ENCODE peak calls at places on chromosomes 3 and 15, in eight cellular contexts. One of them, this sample, is unnamed.

GRCh38 chr15:60480888-60481287 is 1.9 kb upstream of the ICE2 start:
- DNase-seq in fibroblast of lung: no peak
- DNase-seq in fibroblast of the aortic adventitia: no peak
- DNase-seq in PC-3: peak; percentile 16
- DNase-seq in AG09309: no peak
- DNase-seq in ascending aorta: no peak
- DNase-seq in sigmoid colon: no peak
- DNase-seq in lower lobe of right lung: no peak
- DNase-seq in this sample: no peak

GRCh38 chr15:56052389-56053045 is 59.1 kb upstream of the NEDD4 start:
- DNase-seq in fibroblast of lung: peak; percentile 53
- DNase-seq in fibroblast of the aortic adventitia: peak; percentile 77
- DNase-seq in PC-3: peak; percentile 67
- DNase-seq in AG09309: peak; percentile 29
- DNase-seq in ascending aorta: no peak
- DNase-seq in sigmoid colon: no peak
- DNase-seq in lower lobe of right lung: no peak
- DNase-seq in this sample: peak; percentile 67

GRCh38 chr3:132723551-132723950 is 1.3 kb upstream of the NPHP3 start:
- DNase-seq in fibroblast of lung: peak; percentile 30
- DNase-seq in fibroblast of the aortic adventitia: peak; percentile 9
- DNase-seq in PC-3: no peak
- DNase-seq in AG09309: no peak
- DNase-seq in ascending aorta: no peak
- DNase-seq in sigmoid colon: no peak
- DNase-seq in lower lobe of right lung: no peak
- DNase-seq in this sample: no peak

GRCh38 chr3:57890874-57891273 is 117.3 kb upstream of the FLNB start:
- DNase-seq in fibroblast of lung: peak; percentile 84
- DNase-seq in fibroblast of the aortic adventitia: peak; percentile 36
- DNase-seq in PC-3: no peak
- DNase-seq in AG09309: no peak
- DNase-seq in ascending aorta: no peak
- DNase-seq in sigmoid colon: no peak
- DNase-seq in lower lobe of right lung: no peak
- DNase-seq in this sample: peak; percentile 26

GRCh38 chr15:95674031-95674430 is 656.5 kb upstream of the NR2F2 start:
- DNase-seq in fibroblast of lung: no peak
- DNase-seq in fibroblast of the aortic adventitia: no peak
- DNase-seq in PC-3: no peak
- DNase-seq in AG09309: no peak
- DNase-seq in ascending aorta: no peak
- DNase-seq in sigmoid colon: no peak
- DNase-seq in lower lobe of right lung: no peak
- DNase-seq in this sample: no peak

GRCh38 chr15:64452988-64453688 is 7.2 kb upstream of the ZNF609 start:
- DNase-seq in fibroblast of lung: peak; percentile 32
- DNase-seq in fibroblast of the aortic adventitia: peak; percentile 53
- DNase-seq in PC-3: no peak
- DNase-seq in AG09309: no peak
- DNase-seq in ascending aorta: no peak
- DNase-seq in sigmoid colon: peak; percentile 83
- DNase-seq in lower lobe of right lung: no peak
- DNase-seq in this sample: no peak

GRCh38 chr3:99951701-99952100 is 134.0 kb downstream of the CMSS1 start:
- DNase-seq in fibroblast of lung: peak; percentile 36
- DNase-seq in fibroblast of the aortic adventitia: no peak
- DNase-seq in PC-3: no peak
- DNase-seq in AG09309: no peak
- DNase-seq in ascending aorta: no peak
- DNase-seq in sigmoid colon: no peak
- DNase-seq in lower lobe of right lung: no peak
- DNase-seq in this sample: no peak

GRCh38 chr15:63896336-63897115 is 62.8 kb upstream of the HERC1 start:
- DNase-seq in fibroblast of lung: peak; percentile 80
- DNase-seq in fibroblast of the aortic adventitia: peak; percentile 45
- DNase-seq in PC-3: peak; percentile 43
- DNase-seq in AG09309: peak; percentile 18
- DNase-seq in ascending aorta: no peak
- DNase-seq in sigmoid colon: no peak
- DNase-seq in lower lobe of right lung: no peak
- DNase-seq in this sample: peak; percentile 70

GRCh38 chr15:57251941-57252340 is 124.4 kb upstream of the CGNL1 start:
- DNase-seq in fibroblast of lung: peak; percentile 64
- DNase-seq in fibroblast of the aortic adventitia: peak; percentile 64
- DNase-seq in PC-3: peak; percentile 4
- DNase-seq in AG09309: peak; percentile 24
- DNase-seq in ascending aorta: no peak
- DNase-seq in sigmoid colon: no peak
- DNase-seq in lower lobe of right lung: no peak
- DNase-seq in this sample: peak; percentile 28

GRCh38 chr3:115790759-115791158 is 167.4 kb downstream of the GAP43 start:
- DNase-seq in fibroblast of lung: peak; percentile 100
- DNase-seq in fibroblast of the aortic adventitia: peak; percentile 92
- DNase-seq in PC-3: peak; percentile 98
- DNase-seq in AG09309: peak; percentile 80
- DNase-seq in ascending aorta: no peak
- DNase-seq in sigmoid colon: no peak
- DNase-seq in lower lobe of right lung: no peak
- DNase-seq in this sample: peak; percentile 90

GRCh38 chr3:101377209-101377608 is 56.8 kb upstream of the IMPG2 start:
- DNase-seq in fibroblast of lung: peak; percentile 28
- DNase-seq in fibroblast of the aortic adventitia: no peak
- DNase-seq in PC-3: no peak
- DNase-seq in AG09309: no peak
- DNase-seq in ascending aorta: no peak
- DNase-seq in sigmoid colon: no peak
- DNase-seq in lower lobe of right lung: no peak
- DNase-seq in this sample: no peak

GRCh38 chr3:51270559-51270958 is 114.5 kb upstream of the MANF start:
- DNase-seq in fibroblast of lung: no peak
- DNase-seq in fibroblast of the aortic adventitia: no peak
- DNase-seq in PC-3: no peak
- DNase-seq in AG09309: no peak
- DNase-seq in ascending aorta: no peak
- DNase-seq in sigmoid colon: no peak
- DNase-seq in lower lobe of right lung: no peak
- DNase-seq in this sample: no peak

GRCh38 chr3:120741320-120741719 is 996 bp downstream of the RABL3 start:
- DNase-seq in fibroblast of lung: no peak
- DNase-seq in fibroblast of the aortic adventitia: no peak
- DNase-seq in PC-3: peak; percentile 15
- DNase-seq in AG09309: no peak
- DNase-seq in ascending aorta: no peak
- DNase-seq in sigmoid colon: no peak
- DNase-seq in lower lobe of right lung: no peak
- DNase-seq in this sample: no peak

GRCh38 chr3:98893740-98894139 is 7.8 kb downstream of the DCBLD2 start:
- DNase-seq in fibroblast of lung: peak; percentile 81
- DNase-seq in fibroblast of the aortic adventitia: peak; percentile 32
- DNase-seq in PC-3: no peak
- DNase-seq in AG09309: no peak
- DNase-seq in ascending aorta: no peak
- DNase-seq in sigmoid colon: no peak
- DNase-seq in lower lobe of right lung: no peak
- DNase-seq in this sample: no peak

GRCh38 chr15:71547066-71547465 is 263.3 kb upstream of the NR2E3 start:
- DNase-seq in fibroblast of lung: no peak
- DNase-seq in fibroblast of the aortic adventitia: no peak
- DNase-seq in PC-3: no peak
- DNase-seq in AG09309: no peak
- DNase-seq in ascending aorta: no peak
- DNase-seq in sigmoid colon: no peak
- DNase-seq in lower lobe of right lung: no peak
- DNase-seq in this sample: peak; percentile 8

GRCh38 chr3:134527037-134527436 is 41.2 kb downstream of the CEP63 start:
- DNase-seq in fibroblast of lung: no peak
- DNase-seq in fibroblast of the aortic adventitia: no peak
- DNase-seq in PC-3: no peak
- DNase-seq in AG09309: no peak
- DNase-seq in ascending aorta: no peak
- DNase-seq in sigmoid colon: no peak
- DNase-seq in lower lobe of right lung: no peak
- DNase-seq in this sample: no peak

GRCh38 chr3:139187648-139188047 is 143.0 kb upstream of the PRR23C start:
- DNase-seq in fibroblast of lung: no peak
- DNase-seq in fibroblast of the aortic adventitia: no peak
- DNase-seq in PC-3: no peak
- DNase-seq in AG09309: no peak
- DNase-seq in ascending aorta: no peak
- DNase-seq in sigmoid colon: no peak
- DNase-seq in lower lobe of right lung: no peak
- DNase-seq in this sample: no peak

GRCh38 chr3:186038360-186038759 is 70.5 kb downstream of the ETV5 start:
- DNase-seq in fibroblast of lung: no peak
- DNase-seq in fibroblast of the aortic adventitia: no peak
- DNase-seq in PC-3: no peak
- DNase-seq in AG09309: no peak
- DNase-seq in ascending aorta: no peak
- DNase-seq in sigmoid colon: no peak
- DNase-seq in lower lobe of right lung: no peak
- DNase-seq in this sample: no peak

GRCh38 chr3:106130384-106131084 is 261.7 kb upstream of the CBLB start:
- DNase-seq in fibroblast of lung: peak; percentile 93
- DNase-seq in fibroblast of the aortic adventitia: peak; percentile 87
- DNase-seq in PC-3: peak; percentile 50
- DNase-seq in AG09309: peak; percentile 46
- DNase-seq in ascending aorta: no peak
- DNase-seq in sigmoid colon: no peak
- DNase-seq in lower lobe of right lung: no peak
- DNase-seq in this sample: peak; percentile 91

DNA sequence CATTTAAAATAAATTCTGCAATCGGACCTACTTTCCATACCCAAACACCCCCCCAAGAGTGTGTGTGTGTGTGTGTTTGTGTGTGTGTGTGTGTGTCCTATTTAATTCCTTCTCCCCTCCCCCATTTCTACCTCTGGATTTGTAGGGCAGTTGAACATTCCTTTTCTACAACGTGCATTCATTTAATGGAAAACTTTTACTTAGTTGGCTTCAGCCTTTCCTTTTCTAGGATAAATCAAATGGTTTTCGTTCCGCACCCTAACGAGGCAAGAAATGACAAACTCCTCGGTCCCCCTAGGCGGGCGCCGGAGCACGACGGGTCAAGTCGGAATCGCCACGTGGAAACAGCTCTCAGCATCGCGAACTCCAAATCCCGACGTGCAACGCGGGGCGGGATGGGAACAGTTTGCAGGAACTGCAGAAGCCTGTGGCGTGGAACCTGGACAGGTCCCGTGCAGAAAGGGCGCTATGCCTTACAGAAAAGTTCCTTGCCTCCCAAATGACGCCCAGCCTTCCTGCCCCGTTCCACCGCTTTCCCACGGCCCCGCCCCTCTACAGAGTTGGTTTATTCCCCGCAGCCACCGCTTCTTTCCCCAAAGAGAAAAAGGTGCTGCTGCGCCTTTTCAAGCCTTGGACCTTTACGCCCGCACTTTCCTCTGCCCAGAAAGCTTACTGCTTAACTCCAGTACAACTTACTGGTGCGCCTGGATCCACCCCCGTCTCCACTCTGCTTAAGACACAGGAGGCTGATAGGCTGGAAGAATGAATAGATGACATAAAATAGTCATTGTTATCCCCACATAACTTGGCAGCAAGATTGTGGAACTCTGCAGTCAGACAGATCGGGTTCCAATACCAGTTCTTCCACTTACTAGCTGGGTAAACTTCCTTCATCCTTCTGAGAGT is 1.1 kb upstream of the EIF2B5 start:
- DNase-seq in fibroblast of lung: peak; percentile 83
- DNase-seq in fibroblast of the aortic adventitia: peak; percentile 78
- DNase-seq in PC-3: peak; percentile 95
- DNase-seq in AG09309: no peak
- DNase-seq in ascending aorta: peak; percentile 63
- DNase-seq in sigmoid colon: peak; percentile 92
- DNase-seq in lower lobe of right lung: peak; percentile 91
- DNase-seq in this sample: peak; percentile 90
- TF ChIP-seq CTCF in fibroblast of lung: no peak
- TF ChIP-seq CTCF in fibroblast of the aortic adventitia: no peak
- TF ChIP-seq CTCF in PC-3: no peak
- TF ChIP-seq CTCF in AG09309: no peak
- TF ChIP-seq CTCF in ascending aorta: no peak
- TF ChIP-seq CTCF in sigmoid colon: no peak
- TF ChIP-seq CTCF in lower lobe of right lung: no peak
- TF ChIP-seq CTCF in this sample: no peak

DNA sequence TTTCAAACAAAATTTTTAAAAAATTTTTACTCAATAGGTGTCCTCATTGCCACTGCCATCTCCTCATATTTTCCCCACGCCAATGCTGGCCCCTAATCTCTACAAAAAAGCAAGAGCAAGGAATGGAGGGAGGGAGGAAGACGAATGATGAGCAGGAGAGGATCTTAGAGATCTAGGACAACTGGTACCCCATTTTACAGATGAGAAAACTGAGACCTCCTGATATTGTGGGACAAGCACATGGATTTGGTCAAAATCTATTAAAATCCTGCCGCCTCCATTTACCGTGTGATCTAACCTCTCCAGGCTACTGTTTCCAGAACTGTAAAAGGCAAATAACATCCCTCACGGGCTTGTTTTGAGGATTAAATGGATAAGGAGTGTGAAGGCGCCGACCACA is 4.6 kb downstream of the HEG1 start:
- DNase-seq in fibroblast of lung: no peak
- DNase-seq in fibroblast of the aortic adventitia: no peak
- DNase-seq in PC-3: no peak
- DNase-seq in AG09309: no peak
- DNase-seq in ascending aorta: no peak
- DNase-seq in sigmoid colon: no peak
- DNase-seq in lower lobe of right lung: no peak
- DNase-seq in this sample: no peak
- TF ChIP-seq CTCF in fibroblast of lung: no peak
- TF ChIP-seq CTCF in fibroblast of the aortic adventitia: no peak
- TF ChIP-seq CTCF in PC-3: no peak
- TF ChIP-seq CTCF in AG09309: no peak
- TF ChIP-seq CTCF in ascending aorta: no peak
- TF ChIP-seq CTCF in sigmoid colon: no peak
- TF ChIP-seq CTCF in lower lobe of right lung: no peak
- TF ChIP-seq CTCF in this sample: no peak

DNA sequence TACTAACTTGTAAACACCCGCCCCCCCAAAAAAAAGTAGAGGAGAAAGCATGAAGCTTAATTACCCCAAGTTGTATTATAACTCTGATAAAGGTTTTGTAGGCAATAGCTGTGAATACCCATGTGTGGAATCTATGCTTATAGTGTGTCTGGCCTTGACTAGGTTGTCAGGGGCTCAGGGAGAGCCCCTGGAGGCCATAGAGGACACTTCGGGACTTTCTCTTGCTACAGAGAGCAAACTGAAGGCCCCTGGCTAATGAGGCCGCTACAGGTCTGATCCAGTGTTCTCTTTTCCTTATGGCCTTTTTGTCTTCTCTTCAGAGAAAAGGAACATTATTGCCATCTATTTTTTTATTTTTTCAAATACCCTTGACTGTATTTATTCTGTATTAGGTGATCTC is 19.1 kb upstream of the SCAANT1 start:
- DNase-seq in fibroblast of lung: no peak
- DNase-seq in fibroblast of the aortic adventitia: no peak
- DNase-seq in PC-3: no peak
- DNase-seq in AG09309: no peak
- DNase-seq in ascending aorta: no peak
- DNase-seq in sigmoid colon: no peak
- DNase-seq in lower lobe of right lung: no peak
- DNase-seq in this sample: no peak
- TF ChIP-seq CTCF in fibroblast of lung: no peak
- TF ChIP-seq CTCF in fibroblast of the aortic adventitia: no peak
- TF ChIP-seq CTCF in PC-3: no peak
- TF ChIP-seq CTCF in AG09309: no peak
- TF ChIP-seq CTCF in ascending aorta: no peak
- TF ChIP-seq CTCF in sigmoid colon: no peak
- TF ChIP-seq CTCF in lower lobe of right lung: no peak
- TF ChIP-seq CTCF in this sample: no peak

GRCh38 chr15:69206079-69206478 is 45.6 kb downstream of the GLCE start:
- DNase-seq in fibroblast of lung: no peak
- DNase-seq in fibroblast of the aortic adventitia: no peak
- DNase-seq in PC-3: no peak
- DNase-seq in AG09309: no peak
- DNase-seq in ascending aorta: no peak
- DNase-seq in sigmoid colon: no peak
- DNase-seq in lower lobe of right lung: no peak
- DNase-seq in this sample: no peak
- TF ChIP-seq CTCF in fibroblast of lung: no peak
- TF ChIP-seq CTCF in fibroblast of the aortic adventitia: no peak
- TF ChIP-seq CTCF in PC-3: no peak
- TF ChIP-seq CTCF in AG09309: no peak
- TF ChIP-seq CTCF in ascending aorta: no peak
- TF ChIP-seq CTCF in sigmoid colon: no peak
- TF ChIP-seq CTCF in lower lobe of right lung: no peak
- TF ChIP-seq CTCF in this sample: no peak